ENCODE peak calls at places on chromosomes 2 and 18, in four cellular contexts. A is MM.1S; G is effector CD8-positive, alpha-beta T cell; H is T-cell. Y is an unnamed sample.

GRCh38 chr2:180122874-180123273 is 115.8 kb upstream of the CWC22 start:
- DNase-seq in A (no peak), G (no peak), H (no peak), Y (no peak)

GRCh38 chr2:69642709-69643601 is 584 bp downstream of the AAK1 start:
- DNase-seq in A (peak; percentile 80), G (peak; percentile 41), H (peak; percentile 48), Y (no peak)

GRCh38 chr18:23237524-23238151 is 102.4 kb downstream of the CABLES1 start:
- DNase-seq in A (no peak), G (no peak), H (peak; percentile 13), Y (no peak)

GRCh38 chr2:170928036-170928823 is 823 bp upstream of the GORASP2 start:
- DNase-seq in A (no peak), G (no peak), H (no peak), Y (no peak)

GRCh38 chr2:171919453-171919852 is 2.8 kb upstream of the HAT1 start:
- DNase-seq in A (no peak), G (no peak), H (no peak), Y (no peak)

GRCh38 chr2:98013407-98014042 is 17.8 kb upstream of the TMEM131 start:
- DNase-seq in A (peak; percentile 54), G (no peak), H (no peak), Y (no peak)

GRCh38 chr2:131040661-131041401 is 52.4 kb downstream of the FAM168B start:
- DNase-seq in A (no peak), G (no peak), H (no peak), Y (no peak)

GRCh38 chr2:55779459-55780421 is 86.1 kb upstream of the PNPT1 start:
- DNase-seq in A (peak; percentile 49), G (no peak), H (no peak), Y (no peak)

GRCh38 chr2:69843993-69844392 is 14.5 kb downstream of the GMCL1 start:
- DNase-seq in A (no peak), G (no peak), H (no peak), Y (no peak)

GRCh38 chr2:120729410-120730052 is 6.1 kb upstream of the GLI2 start:
- DNase-seq in A (no peak), G (no peak), H (no peak), Y (no peak)

GRCh38 chr2:222307978-222308479 is 9.2 kb upstream of the PAX3 start:
- DNase-seq in A (no peak), G (no peak), H (no peak), Y (no peak)

GRCh38 chr2:37376421-37377186 is 32.2 kb downstream of the QPCT start:
- DNase-seq in A (peak; percentile 98), G (no peak), H (no peak), Y (no peak)

GRCh38 chr2:196983934-196984333 is 57.4 kb upstream of the PGAP1 start:
- DNase-seq in A (no peak), G (no peak), H (no peak), Y (no peak)

Y was measured in NCI-H1092.